ENCODE peak calls at places on chromosome 15, in ten cellular contexts. N, G, R, J, X, L, K, I, V and C are unnamed samples.

GRCh38 chr15:80507638-80508316 is 103.6 kb downstream of the ARNT2 start:
- DNase-seq in N (peak), G (no peak), R (no peak), J (no peak), X (no peak), L (no peak), K (peak), I (no peak), V (peak), C (no peak)

GRCh38 chr15:40100947-40101905 is 7.5 kb downstream of the BMF start:
- DNase-seq in N (no peak), G (no peak), R (no peak), J (no peak), X (no peak), L (peak), K (no peak), I (no peak), V (no peak), C (no peak)

GRCh38 chr15:62390793-62391543 is 225.9 kb upstream of the C2CD4B start:
- DNase-seq in N (peak), G (peak), R (peak), J (peak), X (peak), L (peak), K (peak), I (peak), V (no peak), C (peak)

GRCh38 chr15:80317389-80318169 is 65.6 kb upstream of the CTXND1 start:
- DNase-seq in N (peak), G (no peak), R (no peak), J (no peak), X (no peak), L (peak), K (peak), I (peak), V (peak), C (no peak)

GRCh38 chr15:70508561-70509281 is 254.6 kb downstream of the UACA start:
- DNase-seq in N (peak), G (no peak), R (no peak), J (no peak), X (no peak), L (peak), K (peak), I (peak), V (no peak), C (no peak)

GRCh38 chr15:57461541-57461940 is 85.2 kb downstream of the CGNL1 start:
- DNase-seq in N (no peak), G (no peak), R (no peak), J (no peak), X (no peak), L (no peak), K (no peak), I (no peak), V (no peak), C (no peak)

GRCh38 chr15:77974098-77974414 is 103.5 kb downstream of the TBC1D2B start:
- DNase-seq in N (peak), G (peak), R (peak), J (peak), X (peak), L (no peak), K (peak), I (peak), V (peak), C (peak)

GRCh38 chr15:58309993-58310928 is 121.5 kb upstream of the LIPC start:
- DNase-seq in N (no peak), G (peak), R (peak), J (no peak), X (peak), L (no peak), K (no peak), I (peak), V (peak), C (no peak)

GRCh38 chr15:98554272-98555172 is 93.8 kb upstream of the IGF1R start:
- DNase-seq in N (no peak), G (no peak), R (no peak), J (no peak), X (no peak), L (no peak), K (no peak), I (no peak), V (no peak), C (no peak)

GRCh38 chr15:84108725-84109124 is 126.8 kb upstream of the GOLGA6L4 start:
- DNase-seq in N (no peak), G (no peak), R (no peak), J (no peak), X (no peak), L (no peak), K (no peak), I (no peak), V (no peak), C (no peak)

GRCh38 chr15:45662375-45662774 is 27.5 kb downstream of the SQOR start:
- DNase-seq in N (no peak), G (no peak), R (no peak), J (no peak), X (no peak), L (no peak), K (no peak), I (no peak), V (no peak), C (peak)

GRCh38 chr15:73081321-73081958 is 29.2 kb downstream of the NEO1 start:
- DNase-seq in N (peak), G (no peak), R (peak), J (no peak), X (no peak), L (peak), K (peak), I (peak), V (no peak), C (no peak)

GRCh38 chr15:38147246-38147645 is 105.4 kb upstream of the SPRED1 start:
- DNase-seq in N (no peak), G (no peak), R (no peak), J (no peak), X (no peak), L (no peak), K (no peak), I (no peak), V (no peak), C (no peak)

GRCh38 chr15:27863000-27863399 is 236.1 kb downstream of the OCA2 start:
- DNase-seq in N (no peak), G (no peak), R (no peak), J (no peak), X (no peak), L (no peak), K (no peak), I (no peak), V (no peak), C (no peak)

GRCh38 chr15:73368301-73369072 is at the start of gene HCN4:
- DNase-seq in N (no peak), G (no peak), R (no peak), J (no peak), X (peak), L (no peak), K (no peak), I (no peak), V (no peak), C (peak)

GRCh38 chr15:42152921-42153680 is 3.3 kb downstream of the PLA2G4F start:
- DNase-seq in N (no peak), G (peak), R (no peak), J (no peak), X (no peak), L (no peak), K (no peak), I (no peak), V (no peak), C (peak)

GRCh38 chr15:69898243-69898642 is 199.5 kb downstream of the TLE3 start:
- DNase-seq in N (no peak), G (no peak), R (no peak), J (no peak), X (no peak), L (no peak), K (no peak), I (no peak), V (no peak), C (no peak)

GRCh38 chr15:56082263-56082761 is 88.9 kb upstream of the NEDD4 start:
- DNase-seq in N (no peak), G (no peak), R (no peak), J (no peak), X (no peak), L (no peak), K (no peak), I (no peak), V (no peak), C (no peak)

GRCh38 chr15:48631191-48631770 is 14.2 kb downstream of the FBN1 start:
- DNase-seq in N (no peak), G (no peak), R (no peak), J (no peak), X (no peak), L (peak), K (no peak), I (peak), V (no peak), C (no peak)

GRCh38 chr15:68206711-68207151 is 1.6 kb upstream of the CALML4 start:
- DNase-seq in N (no peak), G (no peak), R (no peak), J (peak), X (no peak), L (no peak), K (no peak), I (no peak), V (no peak), C (peak)

GRCh38 chr15:95990833-95991232 is 339.7 kb upstream of the NR2F2 start:
- DNase-seq in N (no peak), G (no peak), R (no peak), J (no peak), X (no peak), L (peak), K (no peak), I (no peak), V (no peak), C (no peak)

GRCh38 chr15:36924076-36924475 is 176.3 kb downstream of the MEIS2 start:
- DNase-seq in N (no peak), G (no peak), R (no peak), J (no peak), X (no peak), L (no peak), K (no peak), I (no peak), V (no peak), C (no peak)

GRCh38 chr15:56832125-56832524 is 86.3 kb upstream of the TCF12 start:
- DNase-seq in N (peak), G (peak), R (peak), J (peak), X (peak), L (no peak), K (no peak), I (peak), V (peak), C (no peak)

GRCh38 chr15:66400351-66400774 is 13.7 kb downstream of the MAP2K1 start:
- DNase-seq in N (peak), G (no peak), R (no peak), J (no peak), X (no peak), L (peak), K (peak), I (no peak), V (no peak), C (no peak)

DNA sequence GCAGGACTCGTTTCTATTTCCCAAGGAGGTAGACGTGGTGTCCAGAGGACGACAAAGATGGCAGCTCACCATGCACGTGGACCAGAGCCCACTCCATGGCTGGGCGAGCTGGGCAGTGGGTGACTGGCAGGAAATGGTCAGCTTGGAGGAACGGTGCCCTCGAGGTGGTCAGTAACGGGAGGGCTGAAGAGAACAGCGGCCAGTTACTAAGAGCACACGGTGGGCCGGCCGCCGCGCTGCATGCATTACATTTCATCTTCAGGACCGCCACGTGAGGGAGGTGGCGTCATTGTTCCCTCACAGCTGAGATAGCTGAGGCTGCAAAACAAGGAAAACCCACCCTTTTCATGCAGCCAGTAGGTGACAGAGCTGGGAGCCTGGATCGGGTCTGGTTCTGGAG is 52.1 kb downstream of the RGMA start:
- DNase-seq in N (no peak), G (peak), R (no peak), J (no peak), X (no peak), L (no peak), K (no peak), I (no peak), V (no peak), C (peak)
- H3K4me3 ChIP-seq in N (no peak), G (no peak), R (no peak), J (no peak), X (no peak), L (no peak), K (no peak), I (no peak), V (no peak), C (no peak)

DNA sequence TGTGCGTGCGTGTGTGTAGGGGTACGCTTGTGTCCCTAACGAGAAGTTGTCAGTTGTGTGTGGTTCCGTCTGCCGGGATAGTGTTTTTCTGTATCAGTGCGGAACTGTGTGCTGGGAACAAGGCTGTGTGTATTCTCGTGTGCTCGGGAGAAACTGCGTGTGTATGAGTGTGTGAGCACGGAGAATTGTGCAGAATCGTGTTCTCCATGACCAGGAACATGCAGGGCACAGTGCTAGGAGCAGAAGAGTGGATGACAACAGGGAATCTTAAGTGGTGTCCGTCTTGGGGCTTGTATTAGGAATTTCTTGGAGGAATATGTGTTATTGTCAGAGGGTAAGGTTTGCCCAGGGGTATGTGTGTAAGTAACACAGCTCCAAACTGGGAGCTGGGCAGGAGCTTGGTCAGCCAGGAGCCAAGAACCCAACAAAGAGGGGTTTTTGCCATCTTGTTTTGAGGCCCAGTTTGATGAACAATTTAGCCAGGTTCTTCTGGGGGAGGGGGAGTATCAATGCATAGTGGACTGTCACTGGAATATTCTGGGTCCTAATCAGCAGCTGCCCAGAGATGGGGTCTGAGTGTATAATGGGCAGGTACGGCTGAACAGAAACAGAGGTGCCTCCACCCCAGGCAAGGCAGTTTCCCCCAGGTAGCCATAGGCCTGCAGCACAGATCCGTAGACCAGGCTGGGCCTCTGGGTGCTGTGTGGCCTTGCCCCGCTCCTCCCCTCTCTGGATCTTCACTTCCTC is 2.2 kb downstream of the ISL2 start:
- DNase-seq in N (peak), G (no peak), R (no peak), J (no peak), X (no peak), L (no peak), K (no peak), I (no peak), V (no peak), C (peak)
- H3K4me3 ChIP-seq in N (peak), G (peak), R (no peak), J (no peak), X (no peak), L (no peak), K (no peak), I (no peak), V (no peak), C (no peak)

DNA sequence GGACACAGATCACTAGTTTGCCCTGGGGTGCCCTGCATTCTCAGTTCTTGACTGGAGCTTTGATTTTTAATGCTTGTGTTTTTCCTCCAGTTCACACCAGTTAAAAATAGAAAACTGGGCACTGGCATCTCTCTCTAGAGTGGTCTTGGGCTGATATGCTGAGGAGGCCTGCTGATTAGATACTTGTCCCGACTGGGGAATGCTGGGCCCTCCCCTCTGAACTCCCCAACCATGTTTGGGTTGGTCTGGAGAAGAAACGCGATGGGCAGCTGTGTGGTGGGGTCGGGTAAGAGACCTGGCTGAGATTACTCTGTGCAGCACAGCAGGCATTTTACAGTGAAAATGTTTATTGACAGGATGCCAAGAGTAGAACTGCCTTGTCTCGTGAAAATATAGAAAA is 1.5 kb upstream of the ACTC1 start:
- DNase-seq in N (no peak), G (no peak), R (peak), J (no peak), X (no peak), L (no peak), K (no peak), I (no peak), V (no peak), C (no peak)
- H3K4me3 ChIP-seq in N (no peak), G (no peak), R (peak), J (no peak), X (no peak), L (no peak), K (no peak), I (no peak), V (no peak), C (no peak)

DNA sequence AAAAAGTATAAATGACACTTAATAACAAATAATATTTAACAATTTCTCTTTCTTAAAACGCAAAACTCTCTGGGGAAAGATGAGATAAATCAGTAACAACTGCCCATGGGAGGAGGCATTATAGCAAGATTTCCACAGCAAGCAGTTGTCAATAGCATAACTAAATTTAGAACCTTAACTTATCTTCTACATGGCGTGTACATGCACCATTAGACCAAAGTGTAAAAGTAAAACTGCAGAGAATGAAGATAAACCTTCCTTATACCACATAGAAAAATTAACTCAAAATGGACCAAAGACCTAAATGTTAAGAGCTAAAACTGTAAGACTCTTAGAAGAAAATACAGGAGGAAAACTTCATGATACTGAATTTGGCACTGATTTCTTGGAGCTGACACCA is 39.9 kb downstream of the MYO5A start:
- DNase-seq in N (no peak), G (no peak), R (no peak), J (no peak), X (no peak), L (peak), K (no peak), I (no peak), V (no peak), C (no peak)
- H3K4me3 ChIP-seq in N (no peak), G (no peak), R (no peak), J (no peak), X (no peak), L (peak), K (no peak), I (no peak), V (no peak), C (no peak)